ENCODE peak calls at places on chromosomes 2 and 18, in seven cellular contexts. One of them, this sample, is unnamed.

GRCh38 chr18:63002305-63002704 is 287.0 kb downstream of the PHLPP1 start:
- DNase-seq in pulmonary artery endothelial cell: no peak
- DNase-seq in amniotic stem cell: no peak
- DNase-seq in NCI-H1105: no peak
- DNase-seq in RKO: no peak
- DNase-seq in heart left ventricle: no peak
- DNase-seq in activated CD8-positive, alpha-beta memory T cell treated with anti-CD3 and anti-CD28 coated beads, Interleukin-2, amount 50 U/mL, for 48 hours: peak; percentile 46
- DNase-seq in this sample: no peak

GRCh38 chr2:207930747-207931146 is 94.6 kb downstream of the PLEKHM3 start:
- DNase-seq in pulmonary artery endothelial cell: no peak
- DNase-seq in amniotic stem cell: no peak
- DNase-seq in NCI-H1105: peak; percentile 66
- DNase-seq in RKO: no peak
- DNase-seq in heart left ventricle: no peak
- DNase-seq in activated CD8-positive, alpha-beta memory T cell treated with anti-CD3 and anti-CD28 coated beads, Interleukin-2, amount 50 U/mL, for 48 hours: no peak
- DNase-seq in this sample: no peak

GRCh38 chr2:232900811-232901701 is 31.0 kb downstream of the SNORC start:
- DNase-seq in pulmonary artery endothelial cell: no peak
- DNase-seq in amniotic stem cell: no peak
- DNase-seq in NCI-H1105: no peak
- DNase-seq in RKO: no peak
- DNase-seq in heart left ventricle: no peak
- DNase-seq in activated CD8-positive, alpha-beta memory T cell treated with anti-CD3 and anti-CD28 coated beads, Interleukin-2, amount 50 U/mL, for 48 hours: peak; percentile 53
- DNase-seq in this sample: no peak

GRCh38 chr2:17555150-17555549 is 14.7 kb downstream of the VSNL1 start:
- DNase-seq in pulmonary artery endothelial cell: no peak
- DNase-seq in amniotic stem cell: no peak
- DNase-seq in NCI-H1105: no peak
- DNase-seq in RKO: no peak
- DNase-seq in heart left ventricle: no peak
- DNase-seq in activated CD8-positive, alpha-beta memory T cell treated with anti-CD3 and anti-CD28 coated beads, Interleukin-2, amount 50 U/mL, for 48 hours: no peak
- DNase-seq in this sample: no peak

GRCh38 chr2:11750422-11750821 is 4.0 kb downstream of the LPIN1 start:
- DNase-seq in pulmonary artery endothelial cell: no peak
- DNase-seq in amniotic stem cell: no peak
- DNase-seq in NCI-H1105: no peak
- DNase-seq in RKO: no peak
- DNase-seq in heart left ventricle: no peak
- DNase-seq in activated CD8-positive, alpha-beta memory T cell treated with anti-CD3 and anti-CD28 coated beads, Interleukin-2, amount 50 U/mL, for 48 hours: no peak
- DNase-seq in this sample: no peak

GRCh38 chr18:25109484-25109883 is 242.5 kb downstream of the ZNF521 start:
- DNase-seq in pulmonary artery endothelial cell: no peak
- DNase-seq in amniotic stem cell: peak; percentile 5
- DNase-seq in NCI-H1105: no peak
- DNase-seq in RKO: no peak
- DNase-seq in heart left ventricle: no peak
- DNase-seq in activated CD8-positive, alpha-beta memory T cell treated with anti-CD3 and anti-CD28 coated beads, Interleukin-2, amount 50 U/mL, for 48 hours: no peak
- DNase-seq in this sample: no peak

GRCh38 chr2:204608261-204608660 is 63.0 kb downstream of the PARD3B start:
- DNase-seq in pulmonary artery endothelial cell: no peak
- DNase-seq in amniotic stem cell: no peak
- DNase-seq in NCI-H1105: no peak
- DNase-seq in RKO: no peak
- DNase-seq in heart left ventricle: peak; percentile 14
- DNase-seq in activated CD8-positive, alpha-beta memory T cell treated with anti-CD3 and anti-CD28 coated beads, Interleukin-2, amount 50 U/mL, for 48 hours: no peak
- DNase-seq in this sample: no peak

GRCh38 chr18:68262697-68263293 is 452.1 kb downstream of the TMX3 start:
- DNase-seq in pulmonary artery endothelial cell: no peak
- DNase-seq in amniotic stem cell: peak; percentile 39
- DNase-seq in NCI-H1105: no peak
- DNase-seq in RKO: peak; percentile 15
- DNase-seq in heart left ventricle: no peak
- DNase-seq in activated CD8-positive, alpha-beta memory T cell treated with anti-CD3 and anti-CD28 coated beads, Interleukin-2, amount 50 U/mL, for 48 hours: no peak
- DNase-seq in this sample: no peak

GRCh38 chr2:200087451-200087850 is 132.1 kb downstream of the MAIP1 start:
- DNase-seq in pulmonary artery endothelial cell: no peak
- DNase-seq in amniotic stem cell: no peak
- DNase-seq in NCI-H1105: no peak
- DNase-seq in RKO: no peak
- DNase-seq in heart left ventricle: no peak
- DNase-seq in activated CD8-positive, alpha-beta memory T cell treated with anti-CD3 and anti-CD28 coated beads, Interleukin-2, amount 50 U/mL, for 48 hours: no peak
- DNase-seq in this sample: no peak

GRCh38 chr2:202023198-202023903 is 10.3 kb upstream of the FZD7 start:
- DNase-seq in pulmonary artery endothelial cell: no peak
- DNase-seq in amniotic stem cell: no peak
- DNase-seq in NCI-H1105: peak; percentile 74
- DNase-seq in RKO: no peak
- DNase-seq in heart left ventricle: no peak
- DNase-seq in activated CD8-positive, alpha-beta memory T cell treated with anti-CD3 and anti-CD28 coated beads, Interleukin-2, amount 50 U/mL, for 48 hours: no peak
- DNase-seq in this sample: no peak

GRCh38 chr2:238117199-238118154 is 17.3 kb downstream of the ESPNL start:
- DNase-seq in pulmonary artery endothelial cell: no peak
- DNase-seq in amniotic stem cell: no peak
- DNase-seq in NCI-H1105: no peak
- DNase-seq in RKO: no peak
- DNase-seq in heart left ventricle: no peak
- DNase-seq in activated CD8-positive, alpha-beta memory T cell treated with anti-CD3 and anti-CD28 coated beads, Interleukin-2, amount 50 U/mL, for 48 hours: no peak
- DNase-seq in this sample: no peak